ENCODE peak calls at places on chromosomes 1 and 21, in seven cellular contexts. B is heart right ventricle; J is CD8-positive, alpha-beta T cell; N is esophagus mucosa; F is Panc1; M is stimulated activated naive CD8-positive, alpha-beta T cell treated with anti-CD3 and anti-CD28 coated beads, Interleukin-15, Interleukin-2, amounts not matched to agents 100 U/mL and 50 U/mL, for 24 hours; A is naive thymus-derived CD8-positive, alpha-beta T cell. H is an unnamed sample.

GRCh38 chr1:213604477-213604876 is 383.3 kb upstream of the PROX1 start:
- ATAC-seq in B (no peak), J (no peak), N (no peak), F (no peak), M (no peak), A (no peak), H (no peak)

GRCh38 chr1:36248250-36248894 is 24.1 kb downstream of the THRAP3 start:
- ATAC-seq in B (peak), J (no peak), N (peak), F (peak), M (peak), A (no peak), H (peak)

GRCh38 chr1:67811816-67812215 is 21.5 kb downstream of the GNG12 start:
- ATAC-seq in B (no peak), J (no peak), N (no peak), F (no peak), M (no peak), A (no peak), H (no peak)

GRCh38 chr21:7917729-7918128 is 2603.7 kb upstream of the TPTE start:
- ATAC-seq in B (no peak), J (no peak), N (peak), F (no peak), M (no peak), A (no peak), H (no peak)

GRCh38 chr1:229406798-229407197 is 27.1 kb downstream of the ACTA1 start:
- ATAC-seq in B (no peak), J (no peak), N (no peak), F (no peak), M (no peak), A (no peak), H (no peak)

GRCh38 chr1:27099154-27099903 is 55.6 kb downstream of the SLC9A1 start:
- ATAC-seq in B (peak), J (no peak), N (peak), F (peak), M (peak), A (no peak), H (peak)

GRCh38 chr1:160130939-160131338 is 15.4 kb downstream of the ATP1A2 start:
- ATAC-seq in B (no peak), J (no peak), N (no peak), F (no peak), M (no peak), A (no peak), H (no peak)

GRCh38 chr21:15199414-15199813 is 134.6 kb upstream of the NRIP1 start:
- ATAC-seq in B (peak), J (no peak), N (peak), F (no peak), M (no peak), A (no peak), H (no peak)

GRCh38 chr1:5720484-5720883 is 271.7 kb downstream of the NPHP4 start:
- ATAC-seq in B (no peak), J (no peak), N (peak), F (no peak), M (no peak), A (no peak), H (no peak)

GRCh38 chr1:25725482-25725881 is 74.5 kb upstream of the SELENON start:
- ATAC-seq in B (no peak), J (no peak), N (no peak), F (no peak), M (no peak), A (no peak), H (no peak)

GRCh38 chr1:215082532-215083407 is at the start of gene KCNK2:
- ATAC-seq in B (no peak), J (no peak), N (no peak), F (peak), M (peak), A (no peak), H (no peak)

GRCh38 chr21:39525601-39526000 is 73.8 kb downstream of the SH3BGR start:
- ATAC-seq in B (no peak), J (no peak), N (no peak), F (no peak), M (no peak), A (no peak), H (no peak)

GRCh38 chr21:17697474-17697873 is 84.8 kb upstream of the BTG3 start:
- ATAC-seq in B (no peak), J (no peak), N (no peak), F (no peak), M (peak), A (no peak), H (peak)

GRCh38 chr1:155105604-155106011 is 22.1 kb upstream of the EFNA1 start:
- ATAC-seq in B (peak), J (no peak), N (peak), F (no peak), M (no peak), A (no peak), H (no peak)

GRCh38 chr1:9676815-9677393 is 25.4 kb downstream of the PIK3CD start:
- ATAC-seq in B (no peak), J (peak), N (no peak), F (peak), M (peak), A (peak), H (no peak)

GRCh38 chr1:168263130-168263529 is 17.5 kb upstream of the TBX19 start:
- ATAC-seq in B (no peak), J (no peak), N (no peak), F (no peak), M (no peak), A (no peak), H (no peak)

GRCh38 chr1:241156231-241156965 is 200.6 kb downstream of the RGS7 start:
- ATAC-seq in B (no peak), J (no peak), N (no peak), F (peak), M (no peak), A (no peak), H (no peak)

GRCh38 chr1:181488884-181489283 is 5.6 kb downstream of the CACNA1E start:
- ATAC-seq in B (no peak), J (no peak), N (no peak), F (no peak), M (no peak), A (no peak), H (no peak)

GRCh38 chr1:107358611-107359342 is 217.9 kb downstream of the NTNG1 start:
- ATAC-seq in B (no peak), J (no peak), N (no peak), F (no peak), M (no peak), A (no peak), H (no peak)

GRCh38 chr1:41461790-41462679 is 22.4 kb downstream of the EDN2 start:
- ATAC-seq in B (no peak), J (no peak), N (no peak), F (no peak), M (no peak), A (no peak), H (no peak)

GRCh38 chr1:31511848-31512615 is 64.3 kb upstream of the TINAGL1 start:
- ATAC-seq in B (no peak), J (no peak), N (no peak), F (no peak), M (no peak), A (no peak), H (no peak)

GRCh38 chr1:111565079-111565478 is 54.5 kb upstream of the RAP1A start:
- ATAC-seq in B (peak), J (no peak), N (no peak), F (no peak), M (no peak), A (no peak), H (peak)

GRCh38 chr1:176559474-176560390 is 96.8 kb downstream of the PAPPA2 start:
- ATAC-seq in B (peak), J (no peak), N (peak), F (peak), M (peak), A (no peak), H (peak)

GRCh38 chr1:18644469-18645171 is 14.0 kb downstream of the PAX7 start:
- ATAC-seq in B (no peak), J (no peak), N (no peak), F (no peak), M (no peak), A (peak), H (no peak)

GRCh38 chr1:39385067-39385988 is 106.1 kb upstream of the BMP8A start:
- ATAC-seq in B (peak), J (no peak), N (no peak), F (no peak), M (no peak), A (no peak), H (no peak)

GRCh38 chr21:43892984-43893535 is 28.0 kb downstream of the AGPAT3 start:
- ATAC-seq in B (no peak), J (no peak), N (no peak), F (no peak), M (peak), A (peak), H (peak)

GRCh38 chr1:44327679-44328491 is 27.2 kb downstream of the ERI3 start:
- ATAC-seq in B (peak), J (no peak), N (peak), F (peak), M (no peak), A (no peak), H (no peak)

GRCh38 chr1:11335417-11336070 is 62.5 kb downstream of the UBIAD1 start:
- ATAC-seq in B (no peak), J (no peak), N (no peak), F (no peak), M (no peak), A (no peak), H (no peak)

GRCh38 chr1:173744651-173745050 is 29.9 kb downstream of the KLHL20 start:
- ATAC-seq in B (no peak), J (no peak), N (no peak), F (no peak), M (no peak), A (no peak), H (no peak)

GRCh38 chr1:168347630-168348029 is 67.0 kb downstream of the TBX19 start:
- ATAC-seq in B (no peak), J (no peak), N (no peak), F (no peak), M (no peak), A (no peak), H (no peak)

GRCh38 chr1:59901770-59902388 is 24.7 kb downstream of the CYP2J2 start:
- ATAC-seq in B (no peak), J (no peak), N (no peak), F (no peak), M (no peak), A (no peak), H (no peak)

GRCh38 chr21:21200939-21201610 is 202.9 kb downstream of the NCAM2 start:
- ATAC-seq in B (peak), J (no peak), N (no peak), F (no peak), M (no peak), A (no peak), H (no peak)

GRCh38 chr1:184621262-184621661 is 133.4 kb downstream of the EDEM3 start:
- ATAC-seq in B (peak), J (no peak), N (no peak), F (no peak), M (no peak), A (no peak), H (no peak)

GRCh38 chr1:209593747-209594146 is 10.2 kb downstream of the CAMK1G start:
- ATAC-seq in B (no peak), J (no peak), N (no peak), F (no peak), M (no peak), A (no peak), H (no peak)

H was measured in activated T-helper 17 cell treated with anti-CD3 and anti-CD28 coated beads, Interleukin-2, amount 50 U/mL, for 72 hours.